ENCODE peak calls at places on chromosomes 2 and 18, in six cellular contexts. E, G, B, D, N and W are unnamed samples.

GRCh38 chr2:1987379-1987778 is 243.1 kb upstream of the PXDN start:
- DNase-seq in E (no peak), B (no peak), N (no peak), D (no peak), G (no peak), W (no peak)

GRCh38 chr2:9401059-9401547 is 22.2 kb downstream of the ITGB1BP1 start:
- DNase-seq in B (no peak), G (no peak), D (no peak), E (no peak), N (no peak), W (no peak)

GRCh38 chr18:79486356-79487197 is 90.8 kb downstream of the NFATC1 start:
- DNase-seq in G (peak), D (no peak), B (no peak), E (no peak), N (no peak), W (no peak)

GRCh38 chr2:3493610-3493997 is 25.7 kb downstream of the ADI1 start:
- DNase-seq in E (no peak), G (peak), D (peak), B (no peak), N (no peak), W (no peak)

GRCh38 chr2:2325538-2325937 is 5.5 kb downstream of the MYT1L start:
- DNase-seq in B (no peak), E (no peak), D (no peak), N (no peak), G (no peak), W (no peak)

GRCh38 chr18:67145586-67146292 is 370.8 kb downstream of the DSEL start:
- DNase-seq in B (no peak), E (peak), G (no peak), D (peak), N (no peak), W (no peak)

GRCh38 chr2:86520153-86520552 is 43.1 kb downstream of the CHMP3 start:
- DNase-seq in B (no peak), G (no peak), D (no peak), N (no peak), E (no peak), W (no peak)

GRCh38 chr2:149050188-149050587 is 11.7 kb downstream of the LYPD6B start:
- DNase-seq in N (no peak), E (no peak), G (no peak), B (no peak), D (no peak), W (no peak)

GRCh38 chr2:230784840-230785239 is 72.2 kb downstream of the CAB39 start:
- DNase-seq in E (no peak), B (no peak), N (no peak), D (no peak), G (no peak), W (no peak)

GRCh38 chr2:36489296-36489695 is 108.7 kb downstream of the FEZ2 start:
- DNase-seq in D (no peak), B (peak), G (no peak), N (no peak), E (no peak), W (no peak)

GRCh38 chr2:130337735-130338325 is 4.9 kb upstream of the IMP4 start:
- DNase-seq in E (no peak), N (no peak), D (no peak), G (no peak), B (no peak), W (no peak)

GRCh38 chr2:65265090-65266045 is 37.7 kb downstream of the ACTR2 start:
- DNase-seq in D (peak), G (no peak), E (peak), B (peak), N (no peak), W (peak)

GRCh38 chr2:216389565-216389964 is 17.3 kb upstream of the MARCHF4 start:
- DNase-seq in B (no peak), N (no peak), G (no peak), D (no peak), E (no peak), W (no peak)

GRCh38 chr18:10051877-10052631 is 138.2 kb downstream of the VAPA start:
- DNase-seq in N (no peak), E (peak), B (no peak), G (no peak), D (peak), W (no peak)

GRCh38 chr2:140759431-140760156 is 1371.2 kb downstream of the LRP1B start:
- DNase-seq in N (no peak), E (no peak), D (no peak), B (no peak), G (no peak), W (no peak)

GRCh38 chr2:236777408-236777807 is 207.8 kb downstream of the ACKR3 start:
- DNase-seq in E (no peak), N (no peak), B (no peak), G (no peak), D (no peak), W (no peak)

GRCh38 chr2:70553334-70553583 is 367 bp downstream of the TGFA start:
- DNase-seq in B (no peak), D (peak), N (no peak), G (no peak), E (peak), W (no peak)

GRCh38 chr2:33812707-33813106 is 213.6 kb upstream of the FAM98A start:
- DNase-seq in N (no peak), G (no peak), B (no peak), E (no peak), D (no peak), W (no peak)

GRCh38 chr2:174787485-174788205 is 23.4 kb upstream of the CHRNA1 start:
- DNase-seq in B (peak), E (no peak), N (no peak), D (peak), G (no peak), W (peak)

GRCh38 chr2:177667626-177668025 is 275.1 kb downstream of the AGPS start:
- DNase-seq in G (no peak), D (no peak), E (no peak), N (no peak), B (no peak), W (no peak)

GRCh38 chr2:12967804-12968203 is 251.1 kb downstream of the TRIB2 start:
- DNase-seq in B (no peak), N (no peak), D (no peak), G (no peak), E (no peak), W (no peak)

GRCh38 chr18:69817335-69817935 is 130.2 kb downstream of the CD226 start:
- DNase-seq in E (no peak), D (no peak), B (no peak), G (no peak), N (no peak), W (no peak)

GRCh38 chr18:51382081-51382480 is 184.6 kb upstream of the MEX3C start:
- DNase-seq in D (no peak), G (no peak), B (no peak), E (no peak), N (no peak), W (no peak)

GRCh38 chr2:133579295-133579694 is 11.0 kb upstream of the NCKAP5 start:
- DNase-seq in B (no peak), E (peak), G (no peak), D (no peak), N (no peak), W (no peak)

GRCh38 chr2:143603035-143603616 is 473.9 kb downstream of the ARHGAP15 start:
- DNase-seq in D (no peak), B (no peak), E (no peak), N (no peak), G (no peak), W (no peak)

GRCh38 chr2:86315084-86315483 is 22.3 kb downstream of the REEP1 start:
- DNase-seq in B (no peak), D (no peak), E (no peak), G (no peak), N (no peak), W (no peak)

GRCh38 chr18:79545255-79545654 is 134.3 kb upstream of the CTDP1 start:
- DNase-seq in N (no peak), B (no peak), G (peak), E (no peak), D (no peak), W (no peak)

GRCh38 chr2:38486213-38487026 is 109.3 kb upstream of the ATL2 start:
- DNase-seq in G (no peak), E (no peak), B (no peak), N (no peak), D (no peak), W (no peak)

GRCh38 chr2:38487852-38488251 is 110.8 kb upstream of the ATL2 start:
- DNase-seq in G (peak), E (no peak), D (no peak), N (no peak), B (no peak), W (no peak)

GRCh38 chr2:38492042-38492615 is 110.6 kb downstream of the HNRNPLL start:
- DNase-seq in G (no peak), E (no peak), B (no peak), N (no peak), D (no peak), W (no peak)

GRCh38 chr2:38491436-38491835 is 111.3 kb downstream of the HNRNPLL start:
- DNase-seq in N (no peak), E (no peak), B (no peak), G (no peak), D (no peak), W (no peak)

DNA sequence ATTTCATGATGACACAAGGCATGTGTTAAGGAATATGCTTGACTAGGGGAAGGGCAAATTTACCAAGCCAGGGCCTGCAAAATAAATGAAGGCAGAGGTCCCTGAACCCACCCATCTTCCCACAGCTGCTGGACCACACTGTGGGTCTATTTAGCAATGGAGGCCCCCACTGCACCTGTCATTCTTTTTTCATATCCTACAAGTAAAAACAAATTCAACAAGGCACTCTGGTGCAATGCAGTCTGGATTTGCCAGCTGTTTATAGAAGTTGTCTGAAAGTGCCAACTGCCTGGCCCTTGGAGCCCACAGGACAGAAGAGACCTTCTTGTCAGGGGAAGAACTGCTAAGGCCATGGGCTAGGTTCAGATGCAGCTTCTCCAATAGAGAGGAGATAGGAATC is 112.8 kb upstream of the ATL2 start:
- DNase-seq in G (no peak), B (no peak), D (no peak), E (no peak), N (no peak), W (no peak)
- H3K4me3 ChIP-seq in G (no peak), B (no peak), D (no peak), E (no peak), N (no peak), W (no peak)

GRCh38 chr2:55089716-55090115 is 39.5 kb upstream of the RTN4 start:
- DNase-seq in G (no peak), B (no peak), N (no peak), E (no peak), D (no peak), W (no peak)
- H3K4me3 ChIP-seq in G (no peak), B (no peak), N (no peak), E (no peak), D (no peak), W (no peak)

DNA sequence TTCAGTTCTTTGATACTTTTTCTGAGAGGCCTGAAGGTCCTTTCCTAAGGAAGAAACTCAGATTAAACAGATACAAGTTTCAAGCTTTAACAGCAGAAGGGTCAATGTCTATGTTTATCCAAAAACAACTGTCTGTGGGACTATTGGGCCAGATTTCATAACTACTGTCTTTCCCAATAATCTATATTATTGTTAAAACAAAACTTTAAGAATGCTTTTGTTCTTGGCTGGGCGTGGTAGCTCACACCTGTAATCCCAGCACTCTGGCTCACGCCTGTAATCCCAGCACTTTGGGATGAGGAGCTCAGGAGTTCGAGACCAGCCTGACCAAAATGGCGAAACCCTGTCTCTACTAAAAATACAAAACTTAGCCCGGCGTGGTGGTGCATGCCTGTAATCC is 2.4 kb upstream of the PDCL3 start:
- DNase-seq in B (no peak), D (no peak), N (no peak), E (no peak), G (no peak), W (no peak)
- H3K4me3 ChIP-seq in B (no peak), D (no peak), N (no peak), E (no peak), G (no peak), W (no peak)

GRCh38 chr2:111116843-111117665 is 3.7 kb upstream of the BCL2L11 start:
- DNase-seq in D (peak), G (peak), B (peak), N (no peak), E (peak), W (no peak)
- H3K4me3 ChIP-seq in D (peak), G (peak), B (no peak), N (peak), E (peak), W (peak)

DNA sequence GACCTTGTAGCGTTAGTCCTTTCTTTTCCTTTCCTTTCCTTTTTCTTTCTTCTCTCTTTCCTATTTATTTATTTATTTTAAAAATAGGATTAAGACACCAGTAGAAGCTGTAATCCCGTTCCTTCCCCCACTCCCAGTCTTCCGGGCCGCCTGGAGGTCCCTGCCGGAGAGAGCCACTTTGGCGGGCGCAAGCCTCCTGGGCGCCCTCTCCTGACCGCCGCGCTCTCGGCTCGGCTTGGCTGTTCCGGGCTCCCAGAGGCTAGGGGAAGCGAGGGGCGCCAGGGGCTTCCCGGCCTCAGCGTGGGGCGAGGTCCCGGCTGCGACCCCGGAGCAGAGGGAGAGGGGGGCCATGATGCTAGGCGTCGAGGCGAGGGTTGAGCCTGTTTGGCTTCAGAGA is 10.9 kb downstream of the MEIS1 start:
- DNase-seq in N (no peak), D (no peak), G (peak), B (no peak), E (no peak), W (no peak)
- H3K4me3 ChIP-seq in N (no peak), D (no peak), G (peak), B (no peak), E (no peak), W (peak)

GRCh38 chr2:47133046-47133445 is 22.1 kb downstream of the STPG4 start:
- DNase-seq in E (no peak), B (no peak), N (no peak), G (no peak), D (no peak), W (no peak)

GRCh38 chr2:47129191-47129711 is 25.9 kb downstream of the STPG4 start:
- DNase-seq in D (peak), E (no peak), N (no peak), B (no peak), G (no peak), W (no peak)

GRCh38 chr2:47128705-47129104 is 26.4 kb downstream of the STPG4 start:
- DNase-seq in G (no peak), E (no peak), D (no peak), N (no peak), B (no peak), W (no peak)

GRCh38 chr2:47134386-47135090 is 20.6 kb downstream of the STPG4 start:
- DNase-seq in E (no peak), B (no peak), G (no peak), N (no peak), D (no peak), W (no peak)
- H3K4me3 ChIP-seq in E (no peak), B (no peak), G (no peak), N (no peak), D (no peak), W (no peak)

GRCh38 chr2:211609127-211609526 is 929.5 kb downstream of the ERBB4 start:
- DNase-seq in E (no peak), G (no peak), D (no peak), B (no peak), N (no peak), W (no peak)

GRCh38 chr2:211611061-211611518 is 927.5 kb downstream of the ERBB4 start:
- DNase-seq in B (no peak), N (no peak), D (peak), E (peak), G (no peak), W (no peak)

GRCh38 chr2:211611621-211612020 is 927.0 kb downstream of the ERBB4 start:
- DNase-seq in N (no peak), B (no peak), G (no peak), E (no peak), D (no peak), W (no peak)
- H3K4me3 ChIP-seq in N (no peak), B (no peak), G (no peak), E (peak), D (peak), W (no peak)

GRCh38 chr2:119707117-119708087 is 28.4 kb downstream of the TMEM177 start:
- DNase-seq in E (no peak), D (no peak), G (no peak), N (no peak), B (no peak), W (no peak)
- H3K4me3 ChIP-seq in E (no peak), D (no peak), G (no peak), N (no peak), B (no peak), W (no peak)